ENCODE peak calls at places on chromosomes 13 and 19, in nine cellular contexts. One of them, this sample, is unnamed.

GRCh38 chr13:99572131-99572530 is 70.9 kb downstream of the TM9SF2 start:
- DNase-seq in kidney epithelial cell: peak
- DNase-seq in GM10248: no peak
- DNase-seq in HFF-Myc: no peak
- DNase-seq in WTC11: no peak
- DNase-seq in bronchial epithelial cell: no peak
- DNase-seq in choroid plexus epithelial cell: no peak
- DNase-seq in upper lobe of right lung: no peak
- DNase-seq in AG09309: peak
- DNase-seq in this sample: no peak

GRCh38 chr19:3333662-3334061 is 32.7 kb upstream of the NFIC start:
- DNase-seq in kidney epithelial cell: no peak
- DNase-seq in GM10248: no peak
- DNase-seq in HFF-Myc: no peak
- DNase-seq in WTC11: no peak
- DNase-seq in bronchial epithelial cell: no peak
- DNase-seq in choroid plexus epithelial cell: no peak
- DNase-seq in upper lobe of right lung: no peak
- DNase-seq in AG09309: no peak
- DNase-seq in this sample: no peak

GRCh38 chr19:38417544-38418506 is 8.2 kb downstream of the RASGRP4 start:
- DNase-seq in kidney epithelial cell: no peak
- DNase-seq in GM10248: peak
- DNase-seq in HFF-Myc: no peak
- DNase-seq in WTC11: peak
- DNase-seq in bronchial epithelial cell: peak
- DNase-seq in choroid plexus epithelial cell: no peak
- DNase-seq in upper lobe of right lung: peak
- DNase-seq in AG09309: no peak
- DNase-seq in this sample: peak

GRCh38 chr19:55563261-55563690 is 17.4 kb downstream of the ZNF579 start:
- DNase-seq in kidney epithelial cell: no peak
- DNase-seq in GM10248: no peak
- DNase-seq in HFF-Myc: no peak
- DNase-seq in WTC11: no peak
- DNase-seq in bronchial epithelial cell: no peak
- DNase-seq in choroid plexus epithelial cell: peak
- DNase-seq in upper lobe of right lung: no peak
- DNase-seq in AG09309: no peak
- DNase-seq in this sample: no peak

GRCh38 chr13:40530961-40531360 is 135.5 kb downstream of the FOXO1 start:
- DNase-seq in kidney epithelial cell: no peak
- DNase-seq in GM10248: no peak
- DNase-seq in HFF-Myc: no peak
- DNase-seq in WTC11: no peak
- DNase-seq in bronchial epithelial cell: no peak
- DNase-seq in choroid plexus epithelial cell: no peak
- DNase-seq in upper lobe of right lung: no peak
- DNase-seq in AG09309: no peak
- DNase-seq in this sample: no peak

GRCh38 chr13:51643882-51644281 is 59.6 kb downstream of the WDFY2 start:
- DNase-seq in kidney epithelial cell: peak
- DNase-seq in GM10248: no peak
- DNase-seq in HFF-Myc: peak
- DNase-seq in WTC11: no peak
- DNase-seq in bronchial epithelial cell: peak
- DNase-seq in choroid plexus epithelial cell: peak
- DNase-seq in upper lobe of right lung: no peak
- DNase-seq in AG09309: peak
- DNase-seq in this sample: no peak

GRCh38 chr19:55355213-55355821 is 798 bp upstream of the COX6B2 start:
- DNase-seq in kidney epithelial cell: no peak
- DNase-seq in GM10248: no peak
- DNase-seq in HFF-Myc: no peak
- DNase-seq in WTC11: no peak
- DNase-seq in bronchial epithelial cell: peak
- DNase-seq in choroid plexus epithelial cell: no peak
- DNase-seq in upper lobe of right lung: no peak
- DNase-seq in AG09309: no peak
- DNase-seq in this sample: no peak

GRCh38 chr13:76848596-76848995 is 37.6 kb downstream of the KCTD12 start:
- DNase-seq in kidney epithelial cell: no peak
- DNase-seq in GM10248: no peak
- DNase-seq in HFF-Myc: no peak
- DNase-seq in WTC11: no peak
- DNase-seq in bronchial epithelial cell: no peak
- DNase-seq in choroid plexus epithelial cell: peak
- DNase-seq in upper lobe of right lung: peak
- DNase-seq in AG09309: no peak
- DNase-seq in this sample: no peak

GRCh38 chr19:8097198-8097597 is 44.6 kb downstream of the CCL25 start:
- DNase-seq in kidney epithelial cell: no peak
- DNase-seq in GM10248: no peak
- DNase-seq in HFF-Myc: no peak
- DNase-seq in WTC11: no peak
- DNase-seq in bronchial epithelial cell: no peak
- DNase-seq in choroid plexus epithelial cell: no peak
- DNase-seq in upper lobe of right lung: no peak
- DNase-seq in AG09309: no peak
- DNase-seq in this sample: no peak

GRCh38 chr13:97743946-97744345 is 209.5 kb upstream of the IPO5 start:
- DNase-seq in kidney epithelial cell: no peak
- DNase-seq in GM10248: no peak
- DNase-seq in HFF-Myc: no peak
- DNase-seq in WTC11: no peak
- DNase-seq in bronchial epithelial cell: no peak
- DNase-seq in choroid plexus epithelial cell: peak
- DNase-seq in upper lobe of right lung: no peak
- DNase-seq in AG09309: peak
- DNase-seq in this sample: no peak

GRCh38 chr19:33758541-33759013 is 38.1 kb upstream of the KCTD15 start:
- DNase-seq in kidney epithelial cell: no peak
- DNase-seq in GM10248: no peak
- DNase-seq in HFF-Myc: no peak
- DNase-seq in WTC11: no peak
- DNase-seq in bronchial epithelial cell: peak
- DNase-seq in choroid plexus epithelial cell: peak
- DNase-seq in upper lobe of right lung: peak
- DNase-seq in AG09309: no peak
- DNase-seq in this sample: no peak

GRCh38 chr19:32012886-32013635 is 332.3 kb upstream of the ZNF507 start:
- DNase-seq in kidney epithelial cell: no peak
- DNase-seq in GM10248: no peak
- DNase-seq in HFF-Myc: no peak
- DNase-seq in WTC11: no peak
- DNase-seq in bronchial epithelial cell: no peak
- DNase-seq in choroid plexus epithelial cell: peak
- DNase-seq in upper lobe of right lung: no peak
- DNase-seq in AG09309: no peak
- DNase-seq in this sample: no peak

GRCh38 chr13:33728271-33729037 is 89.5 kb upstream of the RFC3 start:
- DNase-seq in kidney epithelial cell: no peak
- DNase-seq in GM10248: peak
- DNase-seq in HFF-Myc: no peak
- DNase-seq in WTC11: no peak
- DNase-seq in bronchial epithelial cell: peak
- DNase-seq in choroid plexus epithelial cell: peak
- DNase-seq in upper lobe of right lung: no peak
- DNase-seq in AG09309: no peak
- DNase-seq in this sample: peak

DNA sequence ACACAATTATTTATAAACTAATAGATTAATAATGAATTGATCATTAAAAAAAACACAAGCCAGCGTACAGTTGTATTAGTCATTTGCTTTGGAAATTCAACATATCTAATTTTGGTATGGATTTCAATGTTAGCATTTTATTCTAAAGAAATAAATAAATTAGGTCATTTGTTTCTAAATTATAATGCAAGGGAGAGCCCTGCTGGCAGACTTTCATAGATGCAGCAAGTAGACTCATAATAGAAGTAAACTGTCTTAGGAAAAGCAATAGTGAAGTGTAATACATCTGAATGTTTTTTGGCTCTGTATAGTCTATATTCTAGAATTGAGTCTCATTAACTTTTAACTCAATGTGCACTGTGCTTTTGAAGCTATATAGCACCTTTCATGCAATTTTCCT is 982.4 kb upstream of the MIR17HG start:
- DNase-seq in kidney epithelial cell: no peak
- DNase-seq in GM10248: no peak
- DNase-seq in HFF-Myc: no peak
- DNase-seq in WTC11: no peak
- DNase-seq in bronchial epithelial cell: no peak
- DNase-seq in choroid plexus epithelial cell: peak
- DNase-seq in upper lobe of right lung: no peak
- DNase-seq in AG09309: no peak
- DNase-seq in this sample: no peak
- TF ChIP-seq CTCF in kidney epithelial cell: no peak
- TF ChIP-seq CTCF in GM10248: no peak
- TF ChIP-seq CTCF in HFF-Myc: no peak
- TF ChIP-seq CTCF in WTC11: no peak
- TF ChIP-seq CTCF in bronchial epithelial cell: no peak
- TF ChIP-seq CTCF in choroid plexus epithelial cell: peak
- TF ChIP-seq CTCF in upper lobe of right lung: no peak
- TF ChIP-seq CTCF in AG09309: peak
- TF ChIP-seq CTCF in this sample: no peak

GRCh38 chr13:46992383-46992952 is 95.6 kb upstream of the HTR2A start:
- DNase-seq in kidney epithelial cell: no peak
- DNase-seq in GM10248: no peak
- DNase-seq in HFF-Myc: no peak
- DNase-seq in WTC11: no peak
- DNase-seq in bronchial epithelial cell: peak
- DNase-seq in choroid plexus epithelial cell: peak
- DNase-seq in upper lobe of right lung: no peak
- DNase-seq in AG09309: no peak
- DNase-seq in this sample: no peak
- TF ChIP-seq CTCF in kidney epithelial cell: peak
- TF ChIP-seq CTCF in GM10248: peak
- TF ChIP-seq CTCF in HFF-Myc: peak
- TF ChIP-seq CTCF in WTC11: no peak
- TF ChIP-seq CTCF in bronchial epithelial cell: peak
- TF ChIP-seq CTCF in choroid plexus epithelial cell: peak
- TF ChIP-seq CTCF in upper lobe of right lung: peak
- TF ChIP-seq CTCF in AG09309: peak
- TF ChIP-seq CTCF in this sample: peak

GRCh38 chr19:1032264-1032867 is 6.0 kb downstream of the CNN2 start:
- DNase-seq in kidney epithelial cell: no peak
- DNase-seq in GM10248: no peak
- DNase-seq in HFF-Myc: no peak
- DNase-seq in WTC11: no peak
- DNase-seq in bronchial epithelial cell: no peak
- DNase-seq in choroid plexus epithelial cell: no peak
- DNase-seq in upper lobe of right lung: no peak
- DNase-seq in AG09309: no peak
- DNase-seq in this sample: no peak

GRCh38 chr19:1038995-1039645 is 787 bp upstream of the ABCA7 start:
- DNase-seq in kidney epithelial cell: no peak
- DNase-seq in GM10248: no peak
- DNase-seq in HFF-Myc: no peak
- DNase-seq in WTC11: no peak
- DNase-seq in bronchial epithelial cell: no peak
- DNase-seq in choroid plexus epithelial cell: no peak
- DNase-seq in upper lobe of right lung: no peak
- DNase-seq in AG09309: no peak
- DNase-seq in this sample: no peak

GRCh38 chr19:1040476-1041271 is 767 bp downstream of the ABCA7 start:
- DNase-seq in kidney epithelial cell: peak
- DNase-seq in GM10248: peak
- DNase-seq in HFF-Myc: peak
- DNase-seq in WTC11: peak
- DNase-seq in bronchial epithelial cell: peak
- DNase-seq in choroid plexus epithelial cell: peak
- DNase-seq in upper lobe of right lung: peak
- DNase-seq in AG09309: peak
- DNase-seq in this sample: peak

GRCh38 chr19:1037553-1038115 is 2.3 kb upstream of the ABCA7 start:
- DNase-seq in kidney epithelial cell: no peak
- DNase-seq in GM10248: no peak
- DNase-seq in HFF-Myc: no peak
- DNase-seq in WTC11: no peak
- DNase-seq in bronchial epithelial cell: no peak
- DNase-seq in choroid plexus epithelial cell: no peak
- DNase-seq in upper lobe of right lung: no peak
- DNase-seq in AG09309: no peak
- DNase-seq in this sample: no peak

DNA sequence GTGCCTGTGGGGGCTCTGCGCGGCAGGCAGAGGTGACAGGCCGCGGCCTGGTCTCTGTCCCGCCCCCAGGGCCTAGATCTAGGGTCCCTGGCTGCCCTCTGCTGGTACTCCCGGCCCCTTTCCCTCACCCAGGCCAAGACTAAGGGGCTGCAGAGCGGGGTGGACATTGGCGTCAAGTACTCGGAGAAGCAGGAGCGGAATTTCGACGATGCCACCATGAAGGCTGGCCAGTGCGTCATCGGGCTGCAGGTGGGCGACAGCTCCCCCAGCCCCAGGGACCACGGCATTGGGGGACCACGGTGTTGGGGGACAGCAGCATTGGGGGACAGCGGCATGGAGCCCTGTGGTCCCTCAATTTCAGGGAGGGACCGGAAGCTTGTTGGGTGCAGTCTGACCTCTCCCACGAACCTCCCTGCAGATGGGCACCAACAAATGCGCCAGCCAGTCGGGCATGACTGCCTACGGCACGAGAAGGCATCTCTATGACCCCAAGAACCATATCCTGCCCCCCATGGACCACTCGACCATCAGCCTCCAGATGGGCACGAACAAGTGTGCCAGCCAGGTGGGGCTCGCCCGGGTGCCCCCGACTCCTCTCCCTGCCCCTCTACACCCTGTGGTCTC is 3.8 kb upstream of the ABCA7 start:
- DNase-seq in kidney epithelial cell: no peak
- DNase-seq in GM10248: no peak
- DNase-seq in HFF-Myc: no peak
- DNase-seq in WTC11: peak
- DNase-seq in bronchial epithelial cell: no peak
- DNase-seq in choroid plexus epithelial cell: no peak
- DNase-seq in upper lobe of right lung: no peak
- DNase-seq in AG09309: no peak
- DNase-seq in this sample: no peak
- TF ChIP-seq CTCF in kidney epithelial cell: no peak
- TF ChIP-seq CTCF in GM10248: no peak
- TF ChIP-seq CTCF in HFF-Myc: no peak
- TF ChIP-seq CTCF in WTC11: no peak
- TF ChIP-seq CTCF in bronchial epithelial cell: no peak
- TF ChIP-seq CTCF in choroid plexus epithelial cell: peak
- TF ChIP-seq CTCF in upper lobe of right lung: no peak
- TF ChIP-seq CTCF in AG09309: no peak
- TF ChIP-seq CTCF in this sample: no peak

DNA sequence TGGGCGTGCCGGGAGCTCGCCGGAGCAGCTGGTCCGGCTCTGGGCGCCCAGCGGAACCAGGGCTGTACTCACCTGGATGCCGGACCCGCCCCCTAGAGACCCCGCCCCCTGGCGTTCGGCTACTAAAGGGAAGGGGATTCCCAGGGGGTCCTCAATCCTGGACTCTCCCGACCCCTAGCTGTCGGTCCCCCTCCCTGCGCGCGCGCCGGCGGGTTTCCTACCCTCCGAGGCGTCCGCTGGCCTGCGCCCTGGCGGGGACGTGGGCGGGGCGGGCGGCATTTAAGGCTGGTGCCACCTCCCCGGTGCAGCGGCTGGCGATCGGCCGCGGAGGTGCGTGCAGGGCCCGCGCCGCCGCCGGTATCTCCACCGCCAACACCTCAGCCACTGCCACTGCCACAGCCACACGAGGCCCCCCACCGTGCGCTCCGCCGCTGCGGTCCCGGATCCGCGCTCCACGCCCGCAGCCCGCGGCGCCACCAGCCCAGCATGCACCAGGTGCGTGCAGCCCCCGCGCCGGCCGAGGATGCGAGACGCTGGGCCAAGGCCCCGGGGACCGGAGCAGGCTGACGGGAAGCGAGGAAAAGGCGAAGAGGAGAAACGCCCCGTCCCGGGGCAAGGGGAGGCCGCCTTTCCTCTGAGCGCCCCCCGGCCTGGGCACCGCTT is at the start of gene ATP12A:
- DNase-seq in kidney epithelial cell: no peak
- DNase-seq in GM10248: peak
- DNase-seq in HFF-Myc: no peak
- DNase-seq in WTC11: peak
- DNase-seq in bronchial epithelial cell: no peak
- DNase-seq in choroid plexus epithelial cell: no peak
- DNase-seq in upper lobe of right lung: no peak
- DNase-seq in AG09309: no peak
- DNase-seq in this sample: peak
- TF ChIP-seq CTCF in kidney epithelial cell: peak
- TF ChIP-seq CTCF in GM10248: no peak
- TF ChIP-seq CTCF in HFF-Myc: no peak
- TF ChIP-seq CTCF in WTC11: peak
- TF ChIP-seq CTCF in bronchial epithelial cell: peak
- TF ChIP-seq CTCF in choroid plexus epithelial cell: peak
- TF ChIP-seq CTCF in upper lobe of right lung: peak
- TF ChIP-seq CTCF in AG09309: no peak
- TF ChIP-seq CTCF in this sample: no peak

This sample was measured in GM13977.